ENCODE peak calls at places on chromosomes 5 and 9, in seven cellular contexts. J is HT1080, Z is head of caudate nucleus, Y is ureter, I is smooth muscle cell of the brain vasculature, V is HEK293T, L is A172. C is an unnamed sample.

GRCh38 chr5:9431496-9432258 is 114.2 kb downstream of the SEMA5A start:
- DNase-seq in J (no peak), Z (no peak), Y (no peak), I (no peak), V (no peak), L (peak; percentile 35), C (no peak)

GRCh38 chr5:157744055-157745011 is 821 bp downstream of the LSM11 start:
- DNase-seq in J (no peak), Z (no peak), Y (no peak), I (no peak), V (peak; percentile 22), L (no peak), C (no peak)

GRCh38 chr5:108634251-108634950 is 113.3 kb upstream of the FER start:
- DNase-seq in J (no peak), Z (no peak), Y (no peak), I (no peak), V (no peak), L (no peak), C (no peak)

GRCh38 chr9:8706998-8707397 is 907.4 kb upstream of the DMAC1 start:
- DNase-seq in J (no peak), Z (no peak), Y (no peak), I (no peak), V (no peak), L (no peak), C (no peak)

GRCh38 chr9:70285246-70285645 is 26.5 kb downstream of the SMC5 start:
- DNase-seq in J (no peak), Z (no peak), Y (no peak), I (no peak), V (no peak), L (no peak), C (no peak)

GRCh38 chr5:139105621-139106071 is 92.5 kb downstream of the SIL1 start:
- DNase-seq in J (no peak), Z (peak; percentile 49), Y (no peak), I (no peak), V (no peak), L (no peak), C (no peak)

GRCh38 chr5:175739973-175740372 is 82.1 kb downstream of the HRH2 start:
- DNase-seq in J (no peak), Z (no peak), Y (peak; percentile 12), I (no peak), V (no peak), L (no peak), C (no peak)

GRCh38 chr9:94631599-94631998 is 7.7 kb downstream of the FBP1 start:
- DNase-seq in J (no peak), Z (no peak), Y (no peak), I (no peak), V (no peak), L (no peak), C (no peak)

GRCh38 chr9:98632839-98633238 is 75.9 kb downstream of the GABBR2 start:
- DNase-seq in J (no peak), Z (no peak), Y (no peak), I (no peak), V (no peak), L (no peak), C (no peak)

GRCh38 chr5:67263656-67264055 is 67.1 kb upstream of the CD180 start:
- DNase-seq in J (no peak), Z (no peak), Y (no peak), I (no peak), V (no peak), L (no peak), C (no peak)

GRCh38 chr5:100479079-100479688 is 56.0 kb upstream of the FAM174A start:
- DNase-seq in J (no peak), Z (no peak), Y (no peak), I (no peak), V (peak; percentile 8), L (peak; percentile 29), C (no peak)

GRCh38 chr9:136856541-136857141 is 4.5 kb downstream of the MAMDC4 start:
- DNase-seq in J (no peak), Z (no peak), Y (no peak), I (no peak), V (no peak), L (no peak), C (no peak)

GRCh38 chr5:41414598-41414997 is 95.8 kb downstream of the PLCXD3 start:
- DNase-seq in J (peak; percentile 86), Z (no peak), Y (no peak), I (no peak), V (no peak), L (peak; percentile 98), C (no peak)